ENCODE peak calls at places on chromosomes 16 and 17, in four cellular contexts. I is astrocyte, F is AG09309, S is tibial nerve. T is an unnamed sample.

GRCh38 chr16:59188029-59188428 is 453.9 kb upstream of the GOT2 start:
- DNase-seq in I (no peak), F (no peak), S (no peak), T (no peak)

GRCh38 chr17:79517812-79518211 is 93.0 kb downstream of the RBFOX3 start:
- DNase-seq in I (no peak), F (no peak), S (no peak), T (no peak)

GRCh38 chr17:56658648-56659047 is 65.1 kb downstream of the NOG start:
- DNase-seq in I (no peak), F (no peak), S (no peak), T (no peak)

GRCh38 chr17:37107406-37108083 is 158.8 kb downstream of the AATF start:
- DNase-seq in I (peak; percentile 65), F (no peak), S (no peak), T (no peak)

GRCh38 chr17:81340606-81341346 is 45.7 kb upstream of the SLC38A10 start:
- DNase-seq in I (no peak), F (no peak), S (no peak), T (no peak)

GRCh38 chr16:71537643-71538042 is 11.4 kb downstream of the CHST4 start:
- DNase-seq in I (peak; percentile 9), F (peak; percentile 4), S (no peak), T (peak; percentile 61)

GRCh38 chr17:43556292-43556691 is 10.2 kb upstream of the ETV4 start:
- DNase-seq in I (no peak), F (no peak), S (peak; percentile 41), T (no peak)

GRCh38 chr17:5741810-5742209 is 157.5 kb upstream of the NLRP1 start:
- DNase-seq in I (no peak), F (no peak), S (no peak), T (no peak)

GRCh38 chr16:67100569-67101300 is 9.0 kb upstream of the PHAF1 start:
- DNase-seq in I (peak; percentile 10), F (no peak), S (no peak), T (no peak)

GRCh38 chr16:64657316-64658011 is 464.4 kb downstream of the CDH11 start:
- DNase-seq in I (peak; percentile 94), F (peak; percentile 16), S (no peak), T (no peak)

GRCh38 chr17:50684612-50685333 is 22.9 kb downstream of the ANKRD40 start:
- DNase-seq in I (no peak), F (no peak), S (no peak), T (no peak)

GRCh38 chr16:29911676-29912010 is 11.4 kb downstream of the ASPHD1 start:
- DNase-seq in I (no peak), F (no peak), S (no peak), T (no peak)

GRCh38 chr17:61583242-61583641 is 7.8 kb downstream of the NACA2 start:
- DNase-seq in I (peak; percentile 48), F (peak; percentile 47), S (no peak), T (no peak)

GRCh38 chr17:43854498-43854897 is 7.5 kb downstream of the CD300LG start:
- DNase-seq in I (no peak), F (no peak), S (no peak), T (no peak)

GRCh38 chr17:59846391-59847165 is 46.2 kb downstream of the TUBD1 start:
- DNase-seq in I (peak; percentile 90), F (no peak), S (peak; percentile 61), T (no peak)

GRCh38 chr16:67260426-67261063 is 11.8 kb downstream of the SLC9A5 start:
- DNase-seq in I (no peak), F (no peak), S (no peak), T (no peak)

GRCh38 chr16:77387810-77388209 is 47.0 kb downstream of the ADAMTS18 start:
- DNase-seq in I (no peak), F (no peak), S (no peak), T (no peak)

GRCh38 chr17:75950850-75951554 is 10.2 kb upstream of the FBF1 start:
- DNase-seq in I (peak; percentile 49), F (no peak), S (no peak), T (no peak)

GRCh38 chr17:50115744-50116143 is 14.2 kb downstream of the SAMD14 start:
- DNase-seq in I (no peak), F (no peak), S (no peak), T (no peak)

GRCh38 chr17:40605301-40605700 is 40.0 kb upstream of the CCR7 start:
- DNase-seq in I (no peak), F (no peak), S (no peak), T (no peak)

GRCh38 chr16:69311533-69312388 is 611 bp downstream of the VPS4A start:
- DNase-seq in I (no peak), F (no peak), S (no peak), T (peak; percentile 49)

GRCh38 chr17:58667934-58668597 is 23.8 kb downstream of the TEX14 start:
- DNase-seq in I (no peak), F (no peak), S (no peak), T (no peak)

GRCh38 chr17:66675991-66676371 is 158.9 kb upstream of the CACNG5 start:
- DNase-seq in I (peak; percentile 43), F (no peak), S (peak; percentile 54), T (no peak)

GRCh38 chr17:49715221-49715620 is 7.5 kb upstream of the SLC35B1 start:
- DNase-seq in I (no peak), F (no peak), S (no peak), T (no peak)

GRCh38 chr16:1528921-1529537 is 4.4 kb upstream of the TMEM204 start:
- DNase-seq in I (no peak), F (no peak), S (no peak), T (no peak)

GRCh38 chr17:2044263-2044894 is 2.6 kb downstream of the OVCA2 start:
- DNase-seq in I (no peak), F (no peak), S (no peak), T (no peak)

GRCh38 chr17:2040942-2041560 is 771 bp upstream of the OVCA2 start:
- DNase-seq in I (no peak), F (no peak), S (no peak), T (no peak)

GRCh38 chr17:2041561-2042354 is at the start of gene OVCA2:
- DNase-seq in I (peak; percentile 83), F (peak; percentile 65), S (peak; percentile 88), T (peak; percentile 95)

GRCh38 chr17:2043785-2044184 is 2.0 kb downstream of the OVCA2 start:
- DNase-seq in I (peak; percentile 75), F (no peak), S (no peak), T (no peak)

DNA sequence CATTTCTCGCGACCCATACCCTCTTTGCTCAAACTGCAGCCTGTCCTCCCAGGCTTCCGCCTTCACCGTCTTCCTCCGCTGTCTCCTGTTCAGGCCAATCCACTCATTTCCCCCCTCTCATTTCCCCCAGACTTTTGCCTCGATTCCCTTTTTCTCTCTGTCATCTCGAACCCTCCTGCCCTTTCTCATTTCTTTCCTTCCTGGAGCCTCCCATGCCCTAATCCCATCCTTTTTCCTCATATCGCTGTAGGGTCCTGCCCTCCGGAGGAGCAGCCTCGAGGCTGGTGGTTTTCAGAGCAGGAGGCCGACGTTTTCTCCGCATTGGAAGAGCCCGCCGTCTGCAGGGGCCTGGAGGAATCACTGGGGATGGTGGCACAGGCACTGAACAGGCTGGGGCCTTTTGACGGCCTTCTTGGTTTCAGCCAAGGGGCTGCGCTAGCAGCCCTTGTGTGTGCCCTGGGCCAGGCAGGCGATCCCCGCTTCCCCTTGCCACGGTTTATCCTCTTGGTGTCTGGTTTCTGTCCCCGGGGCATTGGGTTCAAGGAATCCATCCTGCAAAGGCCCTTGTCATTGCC is 620 bp downstream of the OVCA2 start:
- DNase-seq in I (no peak), F (no peak), S (no peak), T (peak; percentile 40)
- TF ChIP-seq CTCF in I (peak; percentile 12), F (peak; percentile 53), S (no peak), T (no peak)

GRCh38 chr16:89378947-89379771 is 111.2 kb downstream of the ANKRD11 start:
- DNase-seq in I (no peak), F (no peak), S (no peak), T (no peak)
- TF ChIP-seq CTCF in I (no peak), F (no peak), S (no peak), T (no peak)

GRCh38 chr17:14048169-14048568 is 21.1 kb upstream of the COX10 start:
- DNase-seq in I (no peak), F (no peak), S (no peak), T (no peak)
- TF ChIP-seq CTCF in I (peak; percentile 22), F (no peak), S (no peak), T (peak; percentile 24)

GRCh38 chr16:50816901-50817555 is 75.1 kb downstream of the CYLD start:
- DNase-seq in I (no peak), F (no peak), S (no peak), T (no peak)
- TF ChIP-seq CTCF in I (no peak), F (no peak), S (no peak), T (no peak)

GRCh38 chr16:10202650-10203049 is 20.4 kb upstream of the GRIN2A start:
- DNase-seq in I (no peak), F (no peak), S (no peak), T (no peak)
- TF ChIP-seq CTCF in I (peak; percentile 11), F (no peak), S (no peak), T (no peak)

DNA sequence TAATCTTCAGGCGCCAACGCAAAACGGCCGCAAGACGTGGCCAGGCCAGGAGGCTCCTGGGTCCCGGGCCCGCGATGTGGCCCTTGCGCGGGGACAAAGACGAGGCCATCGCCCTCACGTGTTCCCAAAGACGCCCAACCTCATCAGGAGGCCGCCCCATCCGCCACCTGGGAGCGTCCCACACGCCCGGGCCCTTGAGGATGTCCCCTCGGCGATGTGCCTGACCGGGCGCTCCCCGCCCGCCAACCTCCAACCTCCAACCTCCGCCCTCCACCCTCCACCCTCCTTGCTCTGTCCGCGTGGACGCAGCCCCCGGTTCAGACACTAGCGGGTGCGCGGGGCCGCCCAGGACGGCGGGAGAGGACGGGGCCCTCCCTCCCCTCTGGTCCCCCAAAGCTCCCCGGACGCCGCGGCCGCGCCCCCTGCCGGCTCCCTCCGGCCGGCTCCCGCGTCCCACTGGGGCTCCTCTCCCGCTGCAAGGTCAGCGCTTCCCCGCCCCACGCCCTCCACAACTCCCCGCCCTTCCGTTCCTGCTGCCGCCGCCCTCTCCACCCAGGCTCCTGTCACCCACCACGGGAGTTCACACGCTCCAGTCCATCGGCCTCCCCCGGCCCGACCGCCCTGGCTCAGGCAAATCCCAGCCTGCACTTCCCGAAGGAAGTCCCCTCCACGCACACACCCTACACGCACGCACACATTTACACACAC is 250.8 kb upstream of the RPL38 start:
- DNase-seq in I (no peak), F (no peak), S (no peak), T (peak; percentile 58)
- TF ChIP-seq CTCF in I (no peak), F (no peak), S (peak; percentile 38), T (peak; percentile 25)

GRCh38 chr16:87678618-87679017 is 76.3 kb downstream of the JPH3 start:
- DNase-seq in I (no peak), F (no peak), S (no peak), T (no peak)
- TF ChIP-seq CTCF in I (no peak), F (no peak), S (no peak), T (no peak)